ENCODE peak calls at places on chromosomes 13 and 19, in six cellular contexts. Z, U, M, S, I and V are unnamed samples.
A peak's percentile ranks its signal among the peaks of the same experiment; 100 is the strongest.

GRCh38 chr13:109584844-109585361 is 201.5 kb downstream of the IRS2 start:
- DNase-seq in Z (no peak), U (no peak), M (no peak), S (no peak), I (no peak), V (no peak)

GRCh38 chr13:74092711-74093110 is 41.5 kb downstream of the KLF12 start:
- DNase-seq in Z (no peak), U (no peak), M (no peak), S (no peak), I (no peak), V (no peak)

GRCh38 chr19:29631450-29631849 is 25.4 kb downstream of the POP4 start:
- DNase-seq in Z (no peak), U (no peak), M (no peak), S (no peak), I (no peak), V (no peak)

GRCh38 chr19:45973564-45974338 is at the start of gene NOVA2:
- DNase-seq in Z (peak; percentile 54), U (no peak), M (peak; percentile 33), S (peak; percentile 62), I (peak; percentile 68), V (no peak)

GRCh38 chr13:35716186-35716585 is 239.7 kb upstream of the MAB21L1 start:
- DNase-seq in Z (no peak), U (no peak), M (no peak), S (no peak), I (no peak), V (no peak)

GRCh38 chr19:7981199-7981598 is 24.2 kb downstream of the ELAVL1 start:
- DNase-seq in Z (no peak), U (no peak), M (no peak), S (no peak), I (no peak), V (no peak)

GRCh38 chr19:952680-953500 is 27.1 kb downstream of the ARID3A start:
- DNase-seq in Z (peak; percentile 61), U (no peak), M (peak; percentile 53), S (no peak), I (no peak), V (no peak)

GRCh38 chr19:33749619-33750175 is 47.0 kb upstream of the KCTD15 start:
- DNase-seq in Z (no peak), U (no peak), M (no peak), S (no peak), I (no peak), V (no peak)

GRCh38 chr13:35136585-35136984 is 194.5 kb downstream of the NBEA start:
- DNase-seq in Z (no peak), U (no peak), M (no peak), S (no peak), I (no peak), V (no peak)

GRCh38 chr13:50483416-50483815 is 360.1 kb downstream of the DLEU7 start:
- DNase-seq in Z (no peak), U (no peak), M (no peak), S (no peak), I (no peak), V (no peak)

GRCh38 chr19:57803594-57804325 is 11.0 kb downstream of the ZNF552 start:
- DNase-seq in Z (no peak), U (no peak), M (peak; percentile 62), S (no peak), I (no peak), V (no peak)